ENCODE peak calls at places on chromosome 9, in five cellular contexts. One of them, this sample, is unnamed. For H3K9me3, H3K4me1 and H3K36me3, the result is how much of the 10 kb centered on the place peaks cover.

GRCh38 chr9:130938652-130939404 is at the start of gene FIBCD1:
- DNase-seq in right atrium auricular region: no peak
- DNase-seq in endodermal cell: peak
- DNase-seq in DND-41: no peak
- DNase-seq in SJSA1: no peak
- DNase-seq in this sample: no peak

GRCh38 chr9:120366646-120367019 is 213.3 kb downstream of the CDK5RAP2 start:
- DNase-seq in right atrium auricular region: no peak
- DNase-seq in endodermal cell: peak
- DNase-seq in DND-41: no peak
- DNase-seq in SJSA1: peak
- DNase-seq in this sample: peak

GRCh38 chr9:76619645-76620044 is 144.6 kb upstream of the PCA3 start:
- DNase-seq in right atrium auricular region: no peak
- DNase-seq in endodermal cell: no peak
- DNase-seq in DND-41: no peak
- DNase-seq in SJSA1: no peak
- DNase-seq in this sample: no peak

GRCh38 chr9:126033318-126033717 is 286.1 kb downstream of the PBX3 start:
- DNase-seq in right atrium auricular region: no peak
- DNase-seq in endodermal cell: no peak
- DNase-seq in DND-41: no peak
- DNase-seq in SJSA1: no peak
- DNase-seq in this sample: no peak

GRCh38 chr9:72506615-72507014 is 14.8 kb upstream of the TMC1 start:
- DNase-seq in right atrium auricular region: no peak
- DNase-seq in endodermal cell: no peak
- DNase-seq in DND-41: no peak
- DNase-seq in SJSA1: no peak
- DNase-seq in this sample: no peak

GRCh38 chr9:18707078-18707477 is 233.1 kb downstream of the ADAMTSL1 start:
- DNase-seq in right atrium auricular region: no peak
- DNase-seq in endodermal cell: no peak
- DNase-seq in DND-41: no peak
- DNase-seq in SJSA1: no peak
- DNase-seq in this sample: no peak

GRCh38 chr9:77901038-77901437 is 130.6 kb downstream of the GNAQ start:
- DNase-seq in right atrium auricular region: no peak
- DNase-seq in endodermal cell: no peak
- DNase-seq in DND-41: no peak
- DNase-seq in SJSA1: no peak
- DNase-seq in this sample: no peak

GRCh38 chr9:119802621-119803020 is 433.4 kb upstream of the BRINP1 start:
- DNase-seq in right atrium auricular region: peak
- DNase-seq in endodermal cell: peak
- DNase-seq in DND-41: no peak
- DNase-seq in SJSA1: no peak
- DNase-seq in this sample: no peak

GRCh38 chr9:99690573-99690972 is 131.1 kb upstream of the NR4A3 start:
- DNase-seq in right atrium auricular region: no peak
- DNase-seq in endodermal cell: no peak
- DNase-seq in DND-41: no peak
- DNase-seq in SJSA1: no peak
- DNase-seq in this sample: no peak

GRCh38 chr9:10251490-10251889 is 361.3 kb downstream of the PTPRD start:
- DNase-seq in right atrium auricular region: no peak
- DNase-seq in endodermal cell: no peak
- DNase-seq in DND-41: no peak
- DNase-seq in SJSA1: no peak
- DNase-seq in this sample: no peak

GRCh38 chr9:109934499-109935214 is 154.7 kb downstream of the PALM2AKAP2 start:
- DNase-seq in right atrium auricular region: no peak
- DNase-seq in endodermal cell: no peak
- DNase-seq in DND-41: no peak
- DNase-seq in SJSA1: peak
- DNase-seq in this sample: no peak

GRCh38 chr9:87386490-87386889 is 111.2 kb upstream of the DAPK1 start:
- DNase-seq in right atrium auricular region: no peak
- DNase-seq in endodermal cell: no peak
- DNase-seq in DND-41: no peak
- DNase-seq in SJSA1: no peak
- DNase-seq in this sample: no peak

GRCh38 chr9:9556865-9557803 is 1055.7 kb downstream of the PTPRD start:
- DNase-seq in right atrium auricular region: no peak
- DNase-seq in endodermal cell: peak
- DNase-seq in DND-41: no peak
- DNase-seq in SJSA1: no peak
- DNase-seq in this sample: peak

GRCh38 chr9:21559402-21560280 is 77.5 kb upstream of the IFNE start:
- DNase-seq in right atrium auricular region: no peak
- DNase-seq in endodermal cell: peak
- DNase-seq in DND-41: no peak
- DNase-seq in SJSA1: peak
- DNase-seq in this sample: peak

GRCh38 chr9:121350993-121351561 is 19.0 kb downstream of the STOM start:
- DNase-seq in right atrium auricular region: peak
- DNase-seq in endodermal cell: no peak
- DNase-seq in DND-41: no peak
- DNase-seq in SJSA1: peak
- DNase-seq in this sample: no peak

GRCh38 chr9:129058965-129059795 is 21.7 kb upstream of the DOLPP1 start:
- DNase-seq in right atrium auricular region: no peak
- DNase-seq in endodermal cell: peak
- DNase-seq in DND-41: no peak
- DNase-seq in SJSA1: no peak
- DNase-seq in this sample: no peak

GRCh38 chr9:18208166-18209059 is 265.5 kb upstream of the ADAMTSL1 start:
- DNase-seq in right atrium auricular region: no peak
- DNase-seq in endodermal cell: peak
- DNase-seq in DND-41: peak
- DNase-seq in SJSA1: no peak
- DNase-seq in this sample: peak

GRCh38 chr9:69745716-69746538 is 13.9 kb downstream of the PTAR1 start:
- DNase-seq in right atrium auricular region: no peak
- DNase-seq in endodermal cell: no peak
- DNase-seq in DND-41: no peak
- DNase-seq in SJSA1: no peak
- DNase-seq in this sample: peak

GRCh38 chr9:98569491-98569890 is 139.2 kb downstream of the GABBR2 start:
- DNase-seq in right atrium auricular region: no peak
- DNase-seq in endodermal cell: no peak
- DNase-seq in DND-41: no peak
- DNase-seq in SJSA1: no peak
- DNase-seq in this sample: no peak

GRCh38 chr9:75995066-75995465 is 104.6 kb downstream of the PCSK5 start:
- DNase-seq in right atrium auricular region: no peak
- DNase-seq in endodermal cell: no peak
- DNase-seq in DND-41: no peak
- DNase-seq in SJSA1: no peak
- DNase-seq in this sample: no peak

GRCh38 chr9:79801459-79801858 is 229.7 kb downstream of the TLE4 start:
- DNase-seq in right atrium auricular region: no peak
- DNase-seq in endodermal cell: no peak
- DNase-seq in DND-41: no peak
- DNase-seq in SJSA1: no peak
- DNase-seq in this sample: no peak

GRCh38 chr9:111099199-111100005 is 61.1 kb upstream of the LPAR1 start:
- DNase-seq in right atrium auricular region: no peak
- DNase-seq in endodermal cell: peak
- DNase-seq in DND-41: no peak
- DNase-seq in SJSA1: no peak
- DNase-seq in this sample: peak

GRCh38 chr9:116495725-116496124 is 191.4 kb upstream of the TRIM32 start:
- DNase-seq in right atrium auricular region: no peak
- DNase-seq in endodermal cell: no peak
- DNase-seq in DND-41: no peak
- DNase-seq in SJSA1: no peak
- DNase-seq in this sample: no peak

GRCh38 chr9:126693428-126693931 is 79.8 kb downstream of the LMX1B start:
- DNase-seq in right atrium auricular region: no peak
- DNase-seq in endodermal cell: peak
- DNase-seq in DND-41: no peak
- DNase-seq in SJSA1: no peak
- DNase-seq in this sample: peak

DNA sequence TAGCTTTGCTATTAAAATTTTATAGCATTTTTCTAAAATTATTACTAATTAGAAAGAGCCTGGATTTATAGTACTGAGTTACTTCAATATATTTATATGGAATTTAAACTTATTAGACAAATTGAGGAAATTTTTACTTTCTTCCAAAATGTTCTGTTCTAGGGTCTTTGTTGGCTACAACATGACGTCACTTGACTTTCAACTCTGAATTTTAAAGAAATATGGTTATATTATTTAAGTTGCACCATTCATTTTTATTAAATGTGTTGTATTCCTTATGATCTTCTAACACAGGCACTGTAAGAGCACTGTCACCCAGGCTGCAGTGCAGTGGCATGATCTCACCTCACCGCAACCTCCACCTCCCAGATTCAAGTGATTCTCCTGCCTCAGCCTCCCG is 119.4 kb upstream of the CYLC2 start:
- DNase-seq in right atrium auricular region: no peak
- DNase-seq in endodermal cell: no peak
- DNase-seq in DND-41: no peak
- DNase-seq in SJSA1: no peak
- DNase-seq in this sample: no peak
- H3K9me3 ChIP-seq in right atrium auricular region: under half
- H3K9me3 ChIP-seq in endodermal cell: under half
- H3K9me3 ChIP-seq in DND-41: under half
- H3K9me3 ChIP-seq in SJSA1: under half
- H3K9me3 ChIP-seq in this sample: under half

GRCh38 chr9:136714096-136714875 is 1.9 kb downstream of the DIPK1B start:
- DNase-seq in right atrium auricular region: no peak
- DNase-seq in endodermal cell: no peak
- DNase-seq in DND-41: no peak
- DNase-seq in SJSA1: no peak
- DNase-seq in this sample: no peak
- H3K4me1 ChIP-seq in right atrium auricular region: under half
- H3K4me1 ChIP-seq in endodermal cell: under half
- H3K4me1 ChIP-seq in DND-41: under half
- H3K4me1 ChIP-seq in SJSA1: under half
- H3K4me1 ChIP-seq in this sample: under half

DNA sequence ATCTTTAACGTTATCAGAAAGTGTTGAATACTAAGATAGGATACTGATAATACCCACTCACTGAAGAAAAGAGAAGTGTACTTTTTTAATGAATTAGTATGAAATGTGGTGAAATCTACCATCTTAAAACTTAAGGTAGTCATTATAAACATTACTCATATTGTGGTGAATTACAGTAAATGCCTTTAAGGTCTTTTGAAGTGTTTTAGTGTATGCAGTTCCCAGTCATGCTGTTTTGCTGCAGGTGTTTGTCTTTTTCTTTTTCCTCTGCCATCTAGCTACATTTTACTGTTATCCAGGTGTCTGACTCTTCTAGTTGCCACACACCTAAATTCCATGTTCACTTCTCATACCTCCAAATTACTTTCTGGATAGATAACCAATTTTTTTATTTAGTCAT is 72.6 kb downstream of the ERMP1 start:
- DNase-seq in right atrium auricular region: no peak
- DNase-seq in endodermal cell: no peak
- DNase-seq in DND-41: no peak
- DNase-seq in SJSA1: no peak
- DNase-seq in this sample: no peak
- H3K36me3 ChIP-seq in right atrium auricular region: half or more
- H3K36me3 ChIP-seq in endodermal cell: half or more
- H3K36me3 ChIP-seq in DND-41: under half
- H3K36me3 ChIP-seq in SJSA1: under half
- H3K36me3 ChIP-seq in this sample: under half

GRCh38 chr9:16421534-16421933 is 448.9 kb downstream of the BNC2 start:
- DNase-seq in right atrium auricular region: no peak
- DNase-seq in endodermal cell: peak
- DNase-seq in DND-41: no peak
- DNase-seq in SJSA1: no peak
- DNase-seq in this sample: no peak

GRCh38 chr9:16417101-16417500 is 453.4 kb downstream of the BNC2 start:
- DNase-seq in right atrium auricular region: no peak
- DNase-seq in endodermal cell: no peak
- DNase-seq in DND-41: peak
- DNase-seq in SJSA1: peak
- DNase-seq in this sample: no peak

GRCh38 chr9:16422114-16422513 is 448.4 kb downstream of the BNC2 start:
- DNase-seq in right atrium auricular region: no peak
- DNase-seq in endodermal cell: no peak
- DNase-seq in DND-41: no peak
- DNase-seq in SJSA1: no peak
- DNase-seq in this sample: no peak

GRCh38 chr9:16417749-16418148 is 452.7 kb downstream of the BNC2 start:
- DNase-seq in right atrium auricular region: no peak
- DNase-seq in endodermal cell: no peak
- DNase-seq in DND-41: no peak
- DNase-seq in SJSA1: no peak
- DNase-seq in this sample: no peak

DNA sequence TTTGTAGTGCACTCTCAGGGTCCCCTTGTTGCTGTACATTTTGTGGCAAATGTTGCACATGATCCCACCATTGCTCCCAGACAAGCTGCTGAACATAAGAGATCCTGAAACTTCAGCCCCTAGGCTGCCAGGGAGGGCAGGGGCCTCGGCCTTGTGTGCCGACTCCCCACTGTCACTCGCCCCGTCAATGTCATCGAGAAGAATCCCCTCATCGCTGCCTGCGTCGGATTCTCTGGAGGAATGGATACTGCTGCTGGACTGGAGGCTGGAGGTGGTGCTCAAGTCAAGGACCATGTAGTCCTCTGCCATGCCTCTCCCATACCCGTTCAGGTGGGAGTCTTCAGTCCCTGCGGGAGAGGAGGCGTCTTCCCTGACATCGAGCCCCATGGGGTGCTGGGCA is 451.3 kb downstream of the BNC2 start:
- DNase-seq in right atrium auricular region: no peak
- DNase-seq in endodermal cell: no peak
- DNase-seq in DND-41: no peak
- DNase-seq in SJSA1: no peak
- DNase-seq in this sample: no peak
- H3K9me3 ChIP-seq in right atrium auricular region: under half
- H3K9me3 ChIP-seq in endodermal cell: under half
- H3K9me3 ChIP-seq in DND-41: under half
- H3K9me3 ChIP-seq in SJSA1: under half
- H3K9me3 ChIP-seq in this sample: under half

This sample was measured in HAP-1.